ENCODE peak calls at places on chromosomes 11 and 22, in seven cellular contexts. M is uterus; Q is heart right ventricle; K is DND-41; C is effector memory CD4-positive, alpha-beta T cell; P is CD8-positive, alpha-beta T cell; B is heart left ventricle. Z is an unnamed sample.

GRCh38 chr11:34860034-34860433 is 56.1 kb downstream of the APIP start:
- DNase-seq in M (no peak), Q (no peak), K (no peak), C (no peak), P (no peak), B (no peak), Z (no peak)

GRCh38 chr22:26367402-26368245 is 61.4 kb upstream of the ASPHD2 start:
- DNase-seq in M (no peak), Q (peak; percentile 8), K (peak; percentile 62), C (peak; percentile 29), P (peak; percentile 25), B (peak; percentile 8), Z (peak; percentile 76)

GRCh38 chr22:36367479-36367878 is 20.3 kb downstream of the MYH9 start:
- DNase-seq in M (no peak), Q (no peak), K (no peak), C (no peak), P (no peak), B (no peak), Z (no peak)

GRCh38 chr11:111765984-111766833 is at the start of gene PPP2R1B:
- DNase-seq in M (peak; percentile 72), Q (peak; percentile 76), K (peak; percentile 75), C (peak; percentile 60), P (peak; percentile 33), B (peak; percentile 81), Z (peak; percentile 74)

GRCh38 chr11:115042002-115042401 is 363.7 kb downstream of the NXPE2 start:
- DNase-seq in M (no peak), Q (peak; percentile 18), K (no peak), C (no peak), P (no peak), B (peak; percentile 37), Z (no peak)

GRCh38 chr11:111260761-111261160 is 15.2 kb downstream of the POU2AF2 start:
- DNase-seq in M (no peak), Q (no peak), K (no peak), C (no peak), P (no peak), B (no peak), Z (no peak)

GRCh38 chr22:25403284-25403606 is 161.2 kb upstream of the GRK3 start:
- DNase-seq in M (no peak), Q (no peak), K (no peak), C (no peak), P (no peak), B (no peak), Z (no peak)

GRCh38 chr11:35321111-35321510 is 98.2 kb downstream of the SLC1A2 start:
- DNase-seq in M (no peak), Q (no peak), K (peak; percentile 11), C (no peak), P (no peak), B (no peak), Z (no peak)

GRCh38 chr11:117523680-117524079 is 196.0 kb downstream of the CEP164 start:
- DNase-seq in M (no peak), Q (no peak), K (no peak), C (no peak), P (no peak), B (no peak), Z (no peak)

GRCh38 chr11:27174026-27174425 is 133.4 kb downstream of the BBOX1 start:
- DNase-seq in M (no peak), Q (no peak), K (no peak), C (no peak), P (no peak), B (no peak), Z (no peak)

GRCh38 chr11:20934521-20934920 is 265.1 kb downstream of the NELL1 start:
- DNase-seq in M (no peak), Q (no peak), K (no peak), C (no peak), P (no peak), B (no peak), Z (no peak)

GRCh38 chr22:35739642-35740041 is 22.0 kb downstream of the APOL5 start:
- DNase-seq in M (no peak), Q (no peak), K (no peak), C (no peak), P (no peak), B (no peak), Z (no peak)

GRCh38 chr11:117997436-117998200 is 11.4 kb downstream of the IL10RA start:
- DNase-seq in M (no peak), Q (no peak), K (no peak), C (no peak), P (no peak), B (no peak), Z (no peak)

GRCh38 chr11:118979434-118979833 is 7.9 kb downstream of the FOXR1 start:
- DNase-seq in M (no peak), Q (no peak), K (no peak), C (no peak), P (no peak), B (no peak), Z (no peak)

GRCh38 chr22:35523167-35523928 is 17.3 kb upstream of the RASD2 start:
- DNase-seq in M (no peak), Q (no peak), K (no peak), C (no peak), P (no peak), B (no peak), Z (no peak)

GRCh38 chr11:90148900-90149299 is 14.4 kb downstream of the NAALAD2 start:
- DNase-seq in M (no peak), Q (no peak), K (no peak), C (no peak), P (no peak), B (no peak), Z (no peak)

GRCh38 chr11:33722579-33723234 is 13.5 kb downstream of the CD59 start:
- DNase-seq in M (no peak), Q (no peak), K (no peak), C (no peak), P (no peak), B (no peak), Z (no peak)

GRCh38 chr11:57417056-57417455 is 9.9 kb downstream of the SLC43A3 start:
- DNase-seq in M (peak; percentile 41), Q (no peak), K (no peak), C (no peak), P (no peak), B (no peak), Z (no peak)

GRCh38 chr22:50507421-50507990 is at the start of gene LMF2:
- DNase-seq in M (peak; percentile 94), Q (peak; percentile 90), K (peak; percentile 93), C (peak; percentile 87), P (peak; percentile 91), B (peak; percentile 92), Z (peak; percentile 90)

GRCh38 chr11:43577566-43578264 is 102.8 kb upstream of the HSD17B12 start:
- DNase-seq in M (no peak), Q (no peak), K (no peak), C (no peak), P (no peak), B (no peak), Z (no peak)

GRCh38 chr11:36375348-36376314 is 79.5 kb downstream of the PRR5L start:
- DNase-seq in M (no peak), Q (no peak), K (no peak), C (no peak), P (no peak), B (no peak), Z (no peak)

GRCh38 chr22:37202706-37203105 is 9.6 kb downstream of the SSTR3 start:
- DNase-seq in M (no peak), Q (no peak), K (no peak), C (no peak), P (no peak), B (no peak), Z (no peak)

GRCh38 chr22:30860176-30861105 is 108.1 kb downstream of the MORC2 start:
- DNase-seq in M (no peak), Q (no peak), K (no peak), C (no peak), P (no peak), B (no peak), Z (no peak)

GRCh38 chr11:74636633-74637184 is 44.3 kb downstream of the POLD3 start:
- DNase-seq in M (no peak), Q (no peak), K (no peak), C (no peak), P (no peak), B (no peak), Z (no peak)

GRCh38 chr11:74642912-74643311 is 50.5 kb downstream of the POLD3 start:
- DNase-seq in M (no peak), Q (no peak), K (no peak), C (no peak), P (no peak), B (no peak), Z (no peak)

GRCh38 chr11:74641905-74642304 is 49.5 kb downstream of the POLD3 start:
- DNase-seq in M (peak; percentile 48), Q (no peak), K (no peak), C (no peak), P (no peak), B (no peak), Z (no peak)

GRCh38 chr11:74641289-74641688 is 48.9 kb downstream of the POLD3 start:
- DNase-seq in M (no peak), Q (no peak), K (no peak), C (no peak), P (no peak), B (no peak), Z (no peak)

GRCh38 chr11:74639533-74639932 is 47.2 kb downstream of the POLD3 start:
- DNase-seq in M (no peak), Q (no peak), K (no peak), C (no peak), P (no peak), B (no peak), Z (no peak)
- H3K36me3 ChIP-seq in M (no peaks in the 10 kb centered on the region), Q (peaks cover 76% of the 10 kb centered on the region), K (peaks cover 93% of the 10 kb centered on the region), C (peaks cover 49% of the 10 kb centered on the region), P (peaks cover 11% of the 10 kb centered on the region), B (peaks cover 51% of the 10 kb centered on the region), Z (peaks cover 100% of the 10 kb centered on the region)

GRCh38 chr22:41217553-41218157 is 12.5 kb downstream of the L3MBTL2 start:
- DNase-seq in M (peak; percentile 67), Q (peak; percentile 83), K (peak; percentile 81), C (no peak), P (no peak), B (peak; percentile 81), Z (peak; percentile 48)
- H3K9me3 ChIP-seq in M (no peaks in the 10 kb centered on the region), Q (no peaks in the 10 kb centered on the region), K (peaks cover 3% of the 10 kb centered on the region), C (no peaks in the 10 kb centered on the region), P (no peaks in the 10 kb centered on the region), B (no peaks in the 10 kb centered on the region), Z (no peaks in the 10 kb centered on the region)

DNA sequence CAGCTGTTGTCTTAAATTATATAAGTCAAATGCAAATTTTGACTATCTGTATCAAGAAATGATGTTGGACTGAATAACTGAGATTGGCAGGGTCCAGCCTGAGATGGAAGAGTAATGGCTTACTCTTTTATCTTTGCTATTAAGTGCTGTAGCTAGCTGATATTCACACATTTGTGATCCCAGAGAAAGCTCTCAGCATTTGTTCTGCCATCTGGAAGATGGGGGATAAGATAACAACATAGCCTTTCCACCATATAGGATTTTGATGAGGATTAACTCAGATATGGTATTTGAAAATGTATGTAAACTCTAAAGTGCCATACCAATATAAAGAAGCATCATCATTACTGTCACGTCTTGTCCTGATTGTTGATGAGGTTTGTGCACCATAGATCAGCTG is 1063.2 kb upstream of the TENM4 start:
- DNase-seq in M (no peak), Q (no peak), K (no peak), C (no peak), P (no peak), B (no peak), Z (no peak)
- H3K36me3 ChIP-seq in M (no peaks in the 10 kb centered on the region), Q (no peaks in the 10 kb centered on the region), K (no peaks in the 10 kb centered on the region), C (no peaks in the 10 kb centered on the region), P (no peaks in the 10 kb centered on the region), B (no peaks in the 10 kb centered on the region), Z (no peaks in the 10 kb centered on the region)

DNA sequence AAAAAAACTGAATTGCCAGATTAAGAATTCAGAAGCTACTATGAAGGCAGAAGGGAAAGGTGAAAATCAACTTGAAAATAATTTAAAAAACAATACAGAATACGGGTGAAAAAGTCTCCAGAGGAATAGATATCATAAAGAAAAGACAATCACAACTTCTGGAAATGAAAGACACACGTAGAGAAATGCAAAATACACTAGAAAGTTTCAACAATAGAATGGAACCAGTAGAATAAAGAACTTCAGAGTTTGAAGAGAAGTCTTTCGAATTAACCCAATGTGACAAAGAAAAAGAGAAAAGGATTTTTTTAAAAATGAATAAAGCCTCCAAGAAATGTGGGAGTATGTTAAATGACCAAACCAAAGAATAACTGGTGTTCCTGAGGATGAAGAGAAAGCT is 263.8 kb upstream of the FAT3 start:
- DNase-seq in M (no peak), Q (no peak), K (no peak), C (no peak), P (no peak), B (no peak), Z (no peak)
- H3K9me3 ChIP-seq in M (no peaks in the 10 kb centered on the region), Q (peaks cover 61% of the 10 kb centered on the region), K (peaks cover 12% of the 10 kb centered on the region), C (peaks cover 4% of the 10 kb centered on the region), P (no peaks in the 10 kb centered on the region), B (peaks cover 28% of the 10 kb centered on the region), Z (no peaks in the 10 kb centered on the region)